ENCODE peak calls at places on chromosomes 13 and 19, in eight cellular contexts. V is right lobe of liver, S is adrenal gland, N is GM12865, R is Calu3, W is B cell, A is fibroblast of pulmonary artery, P is tibial artery. X is an unnamed sample.

GRCh38 chr13:112481458-112481857 is 105.3 kb downstream of the SPACA7 start:
- DNase-seq in V (no peak), S (no peak), N (no peak), R (no peak), W (no peak), A (no peak), P (no peak), X (peak; percentile 5)

GRCh38 chr13:47798906-47799305 is 202.2 kb downstream of the SUCLA2 start:
- DNase-seq in V (no peak), S (no peak), N (peak; percentile 6), R (no peak), W (no peak), A (peak; percentile 51), P (no peak), X (no peak)

GRCh38 chr19:48656840-48657474 is 11.0 kb upstream of the CA11 start:
- DNase-seq in V (no peak), S (no peak), N (no peak), R (no peak), W (no peak), A (peak; percentile 82), P (no peak), X (no peak)

GRCh38 chr19:51572908-51573307 is 1.8 kb downstream of the ZNF175 start:
- DNase-seq in V (no peak), S (no peak), N (no peak), R (no peak), W (no peak), A (peak; percentile 48), P (no peak), X (no peak)

GRCh38 chr19:49807888-49808675 is 5.0 kb downstream of the FUZ start:
- DNase-seq in V (no peak), S (no peak), N (no peak), R (no peak), W (no peak), A (no peak), P (no peak), X (no peak)

GRCh38 chr13:109288151-109288709 is 498.2 kb downstream of the IRS2 start:
- DNase-seq in V (no peak), S (no peak), N (no peak), R (no peak), W (no peak), A (no peak), P (no peak), X (no peak)

GRCh38 chr13:32676242-32676641 is 90.0 kb downstream of the PDS5B start:
- DNase-seq in V (no peak), S (peak; percentile 14), N (no peak), R (no peak), W (no peak), A (no peak), P (no peak), X (no peak)

GRCh38 chr19:37817180-37817911 is 38.0 kb upstream of the ZNF573 start:
- DNase-seq in V (peak; percentile 61), S (peak; percentile 86), N (no peak), R (no peak), W (peak; percentile 60), A (peak; percentile 27), P (peak; percentile 64), X (peak; percentile 54)

GRCh38 chr19:53813996-53814395 is 10.1 kb downstream of the NLRP12 start:
- DNase-seq in V (no peak), S (no peak), N (no peak), R (no peak), W (no peak), A (no peak), P (no peak), X (no peak)

GRCh38 chr19:40219721-40220276 is 1.6 kb upstream of the TTC9B start:
- DNase-seq in V (no peak), S (peak; percentile 63), N (no peak), R (peak; percentile 78), W (no peak), A (peak; percentile 75), P (no peak), X (peak; percentile 30)

GRCh38 chr13:44109986-44110640 is 230.4 kb downstream of the LACC1 start:
- DNase-seq in V (no peak), S (no peak), N (no peak), R (peak; percentile 10), W (no peak), A (no peak), P (no peak), X (no peak)

DNA sequence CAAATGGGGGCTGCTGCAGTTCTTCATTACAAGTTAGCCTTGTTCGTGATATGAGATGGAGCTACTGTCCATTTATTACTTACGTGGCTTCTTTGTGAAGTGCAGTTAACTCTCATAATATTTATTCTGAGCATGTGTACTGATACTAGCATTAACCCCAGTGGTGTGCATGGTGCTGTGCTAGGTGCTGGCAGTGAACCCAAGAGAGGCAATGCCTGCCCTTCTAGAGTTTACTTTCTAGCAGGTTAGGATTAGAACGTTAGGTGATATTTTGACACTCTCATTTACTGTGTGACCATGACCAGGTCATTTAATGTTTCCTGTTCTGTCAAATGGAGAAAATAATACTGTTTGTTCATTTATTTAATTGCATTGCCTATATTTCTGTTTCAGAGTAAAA is 16.9 kb downstream of the PIBF1 start:
- DNase-seq in V (no peak), S (no peak), N (no peak), R (no peak), W (no peak), A (no peak), P (no peak), X (no peak)
- TF ChIP-seq CTCF in V (no peak), S (no peak), N (no peak), R (no peak), W (no peak), A (no peak), P (no peak), X (no peak)

GRCh38 chr13:114130131-114130707 is 2.2 kb downstream of the RASA3 start:
- DNase-seq in V (no peak), S (no peak), N (peak; percentile 13), R (no peak), W (no peak), A (no peak), P (no peak), X (peak; percentile 15)

GRCh38 chr13:114128348-114128623 is 4.1 kb downstream of the RASA3 start:
- DNase-seq in V (peak; percentile 51), S (no peak), N (no peak), R (no peak), W (no peak), A (no peak), P (no peak), X (no peak)

GRCh38 chr13:114129649-114130062 is 2.8 kb downstream of the RASA3 start:
- DNase-seq in V (no peak), S (no peak), N (peak; percentile 60), R (no peak), W (no peak), A (no peak), P (no peak), X (peak; percentile 84)

GRCh38 chr13:114127473-114128347 is 4.7 kb downstream of the RASA3 start:
- DNase-seq in V (no peak), S (no peak), N (no peak), R (no peak), W (no peak), A (no peak), P (no peak), X (peak; percentile 12)

DNA sequence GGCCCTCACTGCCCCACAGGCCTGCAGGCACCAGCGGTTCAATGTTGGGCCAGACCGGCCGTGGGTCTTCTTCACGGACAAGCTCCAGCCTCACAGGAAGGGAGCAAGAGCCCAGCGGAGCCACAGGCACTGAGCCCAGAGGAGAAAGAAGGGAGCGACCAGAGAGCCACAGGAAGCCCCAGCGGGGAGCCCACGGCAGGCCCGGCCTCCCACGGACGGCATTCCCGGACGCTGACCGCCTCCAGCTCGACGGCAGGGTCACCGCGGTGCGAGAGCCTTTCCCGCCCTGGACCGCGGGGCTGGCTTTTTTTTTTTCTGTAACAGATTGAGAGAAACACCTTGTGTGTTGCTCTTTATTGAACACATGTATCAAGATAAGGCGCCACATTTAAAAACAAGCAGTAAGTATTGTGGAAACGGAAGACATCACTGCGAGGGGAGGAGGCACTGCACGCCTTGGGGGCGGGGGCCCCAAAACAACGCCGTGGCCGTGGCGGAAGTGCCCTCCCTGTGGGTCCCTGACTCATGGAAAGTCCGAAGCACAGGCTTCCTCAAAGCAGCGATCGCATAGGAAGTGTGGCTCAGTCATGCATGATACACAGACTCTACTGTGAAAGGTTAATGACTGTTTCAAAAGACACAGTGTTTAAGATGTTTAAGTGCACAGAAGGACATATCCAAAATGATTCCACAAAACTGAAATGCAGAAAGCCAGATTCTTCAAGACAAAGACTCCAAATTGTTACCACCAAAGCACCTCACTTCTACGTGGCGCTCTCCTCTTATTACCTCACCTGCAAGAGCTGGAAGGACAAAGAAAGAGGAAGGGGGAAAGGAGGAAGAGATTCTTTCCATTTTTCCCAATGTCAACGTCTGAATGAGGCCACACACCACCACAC is 3.5 kb downstream of the RASA3 start:
- DNase-seq in V (peak; percentile 81), S (peak; percentile 76), N (peak; percentile 92), R (no peak), W (peak; percentile 95), A (peak; percentile 91), P (peak; percentile 86), X (peak; percentile 96)
- TF ChIP-seq CTCF in V (no peak), S (no peak), N (no peak), R (no peak), W (no peak), A (no peak), P (no peak), X (no peak)

GRCh38 chr19:3210347-3211017 is 14.0 kb upstream of the CELF5 start:
- DNase-seq in V (no peak), S (peak; percentile 72), N (peak; percentile 61), R (peak; percentile 51), W (peak; percentile 68), A (peak; percentile 33), P (peak; percentile 40), X (peak; percentile 84)
- TF ChIP-seq CTCF in V (peak; percentile 48), S (peak; percentile 61), N (peak; percentile 92), R (peak; percentile 49), W (peak; percentile 75), A (peak; percentile 69), P (peak; percentile 39), X (peak; percentile 70)

DNA sequence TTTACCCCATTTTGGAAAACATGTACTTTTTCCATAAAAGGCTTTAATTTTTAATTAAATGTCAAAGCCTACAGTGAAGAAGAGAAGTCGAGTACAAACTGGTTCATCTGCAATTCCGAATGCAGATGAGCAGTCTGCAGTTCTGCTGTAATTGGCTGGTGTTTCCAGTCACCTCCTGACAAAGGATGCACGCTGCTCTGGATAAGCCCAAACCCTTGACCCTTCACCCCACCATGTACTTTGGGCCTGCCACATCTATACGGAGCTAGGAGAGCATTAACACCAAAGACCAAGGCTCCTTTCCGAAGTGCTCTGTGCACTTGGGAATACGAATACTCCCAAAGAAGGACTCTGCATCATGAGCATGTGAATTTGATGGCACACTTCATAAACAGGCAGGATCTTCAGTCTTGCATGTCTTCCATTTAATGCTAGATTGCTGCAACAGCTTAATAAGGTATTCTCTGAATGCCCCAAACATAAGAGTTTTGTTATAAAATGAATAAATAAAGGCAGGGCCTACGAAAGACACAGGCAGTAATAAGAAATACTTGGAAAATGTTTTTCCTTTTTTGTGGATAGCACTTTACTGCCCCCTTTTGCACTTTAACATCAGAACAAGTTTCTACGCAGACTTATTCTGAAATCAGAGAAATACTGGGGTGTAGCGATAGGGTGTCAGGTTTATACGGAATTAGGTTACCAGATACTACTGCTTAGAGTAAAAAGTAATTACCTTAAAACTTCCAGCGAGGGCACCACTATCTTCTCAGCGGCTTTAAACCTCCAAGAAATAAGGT is 15.1 kb downstream of the EFNB2 start:
- DNase-seq in V (no peak), S (no peak), N (no peak), R (no peak), W (no peak), A (peak; percentile 68), P (no peak), X (no peak)
- TF ChIP-seq CTCF in V (no peak), S (peak; percentile 19), N (no peak), R (no peak), W (no peak), A (peak; percentile 57), P (peak; percentile 21), X (no peak)

X was measured in activated CD8-positive, alpha-beta T cell treated with anti-CD3 and anti-CD28 coated beads for 36 hours.